ENCODE peak calls at places on chromosome X, in seven cellular contexts. One of them, this sample, is unnamed.

GRCh38 chrX:13750204-13750603 is 15.7 kb downstream of the OFD1 start:
- DNase-seq in GM12878: no peak
- DNase-seq in HepG2: peak; percentile 16
- DNase-seq in GM12891: no peak
- DNase-seq in H1: no peak
- DNase-seq in K562: no peak
- DNase-seq in SK-N-SH: peak; percentile 36
- DNase-seq in this sample: no peak

GRCh38 chrX:133609151-133609550 is 193.9 kb upstream of the GPC4 start:
- DNase-seq in GM12891: no peak
- DNase-seq in GM12878: no peak
- DNase-seq in K562: no peak
- DNase-seq in HepG2: no peak
- DNase-seq in SK-N-SH: no peak
- DNase-seq in H1: no peak
- DNase-seq in this sample: no peak

GRCh38 chrX:54447461-54447860 is 7.3 kb downstream of the TSR2 start:
- DNase-seq in HepG2: no peak
- DNase-seq in H1: no peak
- DNase-seq in GM12878: no peak
- DNase-seq in GM12891: no peak
- DNase-seq in SK-N-SH: no peak
- DNase-seq in K562: no peak
- DNase-seq in this sample: no peak

GRCh38 chrX:110914281-110914680 is 118.7 kb upstream of the CHRDL1 start:
- DNase-seq in GM12891: no peak
- DNase-seq in H1: no peak
- DNase-seq in GM12878: no peak
- DNase-seq in SK-N-SH: no peak
- DNase-seq in HepG2: no peak
- DNase-seq in K562: no peak
- DNase-seq in this sample: no peak

GRCh38 chrX:120690344-120690743 is 60.5 kb upstream of the C1GALT1C1 start:
- DNase-seq in SK-N-SH: no peak
- DNase-seq in GM12878: no peak
- DNase-seq in H1: no peak
- DNase-seq in K562: no peak
- DNase-seq in HepG2: no peak
- DNase-seq in GM12891: no peak
- DNase-seq in this sample: no peak

GRCh38 chrX:117510453-117510852 is 606.2 kb downstream of the KLHL13 start:
- DNase-seq in GM12878: no peak
- DNase-seq in SK-N-SH: peak; percentile 0
- DNase-seq in HepG2: no peak
- DNase-seq in K562: no peak
- DNase-seq in GM12891: no peak
- DNase-seq in H1: no peak
- DNase-seq in this sample: no peak

GRCh38 chrX:8139713-8140112 is 31.4 kb downstream of the VCX2 start:
- DNase-seq in HepG2: no peak
- DNase-seq in K562: no peak
- DNase-seq in GM12891: no peak
- DNase-seq in SK-N-SH: no peak
- DNase-seq in H1: no peak
- DNase-seq in GM12878: no peak
- DNase-seq in this sample: no peak

GRCh38 chrX:76555816-76556215 is 128.3 kb downstream of the MAGEE1 start:
- DNase-seq in GM12891: peak; percentile 0
- DNase-seq in SK-N-SH: peak; percentile 2
- DNase-seq in H1: peak; percentile 52
- DNase-seq in GM12878: no peak
- DNase-seq in K562: peak; percentile 8
- DNase-seq in HepG2: peak; percentile 41
- DNase-seq in this sample: no peak

GRCh38 chrX:50448565-50448964 is 22.1 kb downstream of the DGKK start:
- DNase-seq in H1: no peak
- DNase-seq in GM12891: no peak
- DNase-seq in K562: peak; percentile 21
- DNase-seq in GM12878: no peak
- DNase-seq in HepG2: peak; percentile 62
- DNase-seq in SK-N-SH: no peak
- DNase-seq in this sample: no peak

GRCh38 chrX:74546984-74547383 is 67.4 kb downstream of the RLIM start:
- DNase-seq in K562: no peak
- DNase-seq in HepG2: no peak
- DNase-seq in GM12891: no peak
- DNase-seq in SK-N-SH: no peak
- DNase-seq in GM12878: no peak
- DNase-seq in H1: no peak
- DNase-seq in this sample: no peak

GRCh38 chrX:74551934-74552333 is 62.5 kb downstream of the RLIM start:
- DNase-seq in K562: no peak
- DNase-seq in H1: no peak
- DNase-seq in GM12878: no peak
- DNase-seq in GM12891: no peak
- DNase-seq in SK-N-SH: no peak
- DNase-seq in HepG2: no peak
- DNase-seq in this sample: no peak

GRCh38 chrX:74545880-74546279 is 68.5 kb downstream of the RLIM start:
- DNase-seq in GM12891: no peak
- DNase-seq in SK-N-SH: no peak
- DNase-seq in HepG2: no peak
- DNase-seq in K562: no peak
- DNase-seq in H1: no peak
- DNase-seq in GM12878: no peak
- DNase-seq in this sample: no peak

DNA sequence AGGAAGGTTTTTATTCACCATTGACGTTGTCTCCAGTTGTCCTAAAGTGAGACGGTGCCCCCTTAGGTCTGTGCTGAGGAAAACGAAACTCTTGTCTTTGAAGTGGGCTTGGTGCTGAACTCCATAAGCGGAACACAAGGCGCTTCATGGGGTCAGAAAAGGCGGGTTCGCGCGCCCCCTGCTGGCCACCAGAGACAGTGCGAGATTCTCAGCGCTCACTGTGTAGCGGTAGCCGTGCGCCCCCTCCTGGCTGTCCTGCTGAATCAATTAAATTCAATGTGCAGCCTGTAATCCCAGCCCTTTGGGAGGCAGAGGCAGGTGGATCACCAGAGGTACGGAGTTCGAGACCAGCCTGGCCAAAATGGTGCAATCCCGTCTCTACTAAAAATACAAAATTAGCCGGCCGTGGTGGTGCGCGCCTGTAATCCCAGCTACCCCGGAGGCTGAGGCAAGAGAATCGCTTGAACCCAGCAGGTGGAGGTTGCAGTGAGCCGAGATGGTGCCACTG is 64.1 kb downstream of the RLIM start:
- DNase-seq in GM12878: peak; percentile 35
- DNase-seq in HepG2: peak; percentile 53
- DNase-seq in GM12891: no peak
- DNase-seq in H1: peak; percentile 86
- DNase-seq in K562: peak; percentile 70
- DNase-seq in SK-N-SH: peak; percentile 75
- DNase-seq in this sample: no peak
- TF ChIP-seq POLR2AphosphoS5 in GM12878: no peak
- TF ChIP-seq POLR2AphosphoS5 in HepG2: no peak
- TF ChIP-seq POLR2AphosphoS5 in GM12891: no peak
- TF ChIP-seq POLR2AphosphoS5 in H1: no peak
- TF ChIP-seq POLR2AphosphoS5 in K562: no peak
- TF ChIP-seq POLR2AphosphoS5 in SK-N-SH: no peak
- TF ChIP-seq POLR2AphosphoS5 in this sample: no peak

DNA sequence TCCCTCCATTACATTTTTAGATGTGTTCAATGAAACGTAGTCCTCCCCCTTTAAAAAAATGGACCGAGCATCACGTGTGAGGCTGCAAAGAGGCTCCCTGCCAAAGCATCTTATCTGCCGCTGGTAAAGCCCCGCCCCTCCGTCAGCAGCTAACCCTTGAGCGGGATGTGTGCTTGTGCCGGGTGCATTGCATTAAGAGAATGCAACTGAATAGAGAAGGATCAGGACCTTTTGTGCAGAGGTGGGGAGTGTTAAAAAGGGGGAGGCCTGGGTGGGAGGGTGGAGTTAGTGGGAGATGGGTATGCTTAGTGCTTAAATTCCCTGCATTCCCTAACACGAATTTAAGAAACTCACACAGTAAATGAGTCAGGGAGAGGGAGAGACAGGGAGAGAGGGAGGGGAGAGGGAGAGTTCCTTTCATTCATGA is 66.0 kb downstream of the TBL1X start:
- DNase-seq in H1: peak; percentile 53
- DNase-seq in GM12878: no peak
- DNase-seq in SK-N-SH: peak; percentile 81
- DNase-seq in GM12891: peak; percentile 36
- DNase-seq in K562: peak; percentile 67
- DNase-seq in HepG2: peak; percentile 60
- DNase-seq in this sample: peak; percentile 46
- TF ChIP-seq TAF1 in H1: peak; percentile 50
- TF ChIP-seq TAF1 in GM12878: no peak
- TF ChIP-seq TAF1 in SK-N-SH: no peak
- TF ChIP-seq TAF1 in GM12891: no peak
- TF ChIP-seq TAF1 in K562: no peak
- TF ChIP-seq TAF1 in HepG2: no peak
- TF ChIP-seq TAF1 in this sample: no peak

GRCh38 chrX:48473718-48473990 is 2.3 kb upstream of the FTSJ1 start:
- DNase-seq in GM12878: no peak
- DNase-seq in K562: no peak
- DNase-seq in SK-N-SH: peak; percentile 11
- DNase-seq in H1: no peak
- DNase-seq in HepG2: no peak
- DNase-seq in GM12891: no peak
- DNase-seq in this sample: no peak
- TF ChIP-seq POLR2AphosphoS5 in GM12878: no peak
- TF ChIP-seq POLR2AphosphoS5 in K562: no peak
- TF ChIP-seq POLR2AphosphoS5 in SK-N-SH: no peak
- TF ChIP-seq POLR2AphosphoS5 in H1: no peak
- TF ChIP-seq POLR2AphosphoS5 in HepG2: no peak
- TF ChIP-seq POLR2AphosphoS5 in GM12891: no peak
- TF ChIP-seq POLR2AphosphoS5 in this sample: no peak

GRCh38 chrX:67720344-67720743 is 176.5 kb downstream of the AR start:
- DNase-seq in SK-N-SH: no peak
- DNase-seq in K562: no peak
- DNase-seq in GM12878: no peak
- DNase-seq in GM12891: no peak
- DNase-seq in HepG2: no peak
- DNase-seq in H1: no peak
- DNase-seq in this sample: no peak
- TF ChIP-seq TAF1 in SK-N-SH: no peak
- TF ChIP-seq TAF1 in K562: no peak
- TF ChIP-seq TAF1 in GM12878: no peak
- TF ChIP-seq TAF1 in GM12891: no peak
- TF ChIP-seq TAF1 in HepG2: no peak
- TF ChIP-seq TAF1 in H1: no peak
- TF ChIP-seq TAF1 in this sample: no peak

DNA sequence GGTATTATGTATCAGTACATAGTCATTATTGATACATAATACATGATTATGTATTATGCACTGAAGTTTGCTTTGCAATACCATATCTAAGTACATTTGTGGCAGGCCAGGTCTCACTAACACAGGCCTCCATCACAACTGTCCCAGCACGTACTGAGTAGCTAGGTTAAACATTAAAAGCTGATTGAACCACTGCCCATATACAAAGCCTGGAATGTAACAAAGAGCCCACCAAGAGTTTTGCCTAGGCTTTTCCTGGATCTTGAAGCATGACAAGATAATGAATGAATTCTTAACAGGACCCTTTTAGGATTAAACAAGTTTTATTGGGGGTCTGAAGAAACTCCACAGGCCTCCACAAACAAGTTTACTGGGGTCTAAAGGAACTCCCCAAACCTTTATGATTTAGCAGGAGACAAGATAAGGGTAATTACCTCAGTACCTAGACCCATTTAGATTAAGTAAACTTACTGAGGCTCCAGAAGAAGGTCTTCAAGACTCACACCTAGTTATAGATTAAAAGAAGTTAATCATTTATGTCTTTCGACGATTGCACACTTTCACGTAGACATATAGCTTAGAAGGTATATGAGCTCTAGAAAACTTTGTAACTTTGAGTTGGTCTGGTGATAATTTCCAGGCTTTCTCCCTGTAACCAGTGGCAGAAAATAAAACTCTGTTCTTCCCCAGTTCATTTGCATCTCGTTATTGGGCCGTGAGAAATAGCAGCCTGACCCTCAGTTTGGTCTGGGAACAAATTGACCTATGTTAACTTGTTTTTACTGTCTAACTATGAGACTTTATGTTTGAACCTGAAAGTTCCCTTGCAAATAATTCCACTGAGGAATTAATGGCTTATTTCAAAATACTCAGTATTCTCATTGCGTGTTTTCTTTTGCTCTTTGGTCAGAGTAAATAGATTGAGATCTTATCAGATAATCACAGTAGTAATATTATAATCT is 84.7 kb downstream of the PHEX start:
- DNase-seq in H1: no peak
- DNase-seq in GM12891: no peak
- DNase-seq in K562: no peak
- DNase-seq in SK-N-SH: no peak
- DNase-seq in HepG2: no peak
- DNase-seq in GM12878: no peak
- DNase-seq in this sample: no peak
- TF ChIP-seq POLR2AphosphoS5 in H1: no peak
- TF ChIP-seq POLR2AphosphoS5 in GM12891: no peak
- TF ChIP-seq POLR2AphosphoS5 in K562: no peak
- TF ChIP-seq POLR2AphosphoS5 in SK-N-SH: no peak
- TF ChIP-seq POLR2AphosphoS5 in HepG2: no peak
- TF ChIP-seq POLR2AphosphoS5 in GM12878: no peak
- TF ChIP-seq POLR2AphosphoS5 in this sample: no peak